ENCODE peak calls at places on chromosomes 13 and 19, in four cellular contexts. E is activated T-cell treated with anti-CD3 and anti-CD28 coated beads for 1 hour, H is GM12892, W is astrocyte of the hippocampus. U is an unnamed sample.
A peak's percentile ranks its signal among the peaks of the same experiment; 100 is the strongest.

GRCh38 chr13:95813139-95813538 is 136.2 kb downstream of the DNAJC3 start:
- DNase-seq in W (no peak), H (no peak), E (no peak), U (no peak)

GRCh38 chr13:27839809-27840467 is 47.7 kb downstream of the GSX1 start:
- DNase-seq in H (no peak), W (no peak), E (no peak), U (no peak)

GRCh38 chr13:105090244-105090643 is 1445.2 kb downstream of the EFNB2 start:
- DNase-seq in E (no peak), W (no peak), H (no peak), U (no peak)

GRCh38 chr13:24038405-24038804 is 122.1 kb upstream of the SPATA13 start:
- DNase-seq in H (no peak), W (peak; percentile 82), E (no peak), U (no peak)

GRCh38 chr19:33865306-33865705 is 68.6 kb downstream of the KCTD15 start:
- DNase-seq in H (no peak), W (no peak), E (no peak), U (no peak)

GRCh38 chr19:48625891-48626327 is 6.6 kb downstream of the SPHK2 start:
- DNase-seq in E (no peak), H (no peak), W (no peak), U (no peak)

GRCh38 chr13:29454931-29455481 is 140.5 kb downstream of the SLC7A1 start:
- DNase-seq in W (no peak), H (no peak), E (no peak), U (no peak)

GRCh38 chr19:11530432-11530831 is 1.5 kb upstream of the ECSIT start:
- DNase-seq in W (peak; percentile 82), H (no peak), E (no peak), U (no peak)

GRCh38 chr13:32676242-32676641 is 90.0 kb downstream of the PDS5B start:
- DNase-seq in W (peak; percentile 31), E (no peak), H (no peak), U (no peak)

GRCh38 chr19:7850429-7850819 is 20.4 kb downstream of the EVI5L start:
- DNase-seq in E (no peak), H (no peak), W (no peak), U (no peak)

GRCh38 chr13:26423634-26424033 is 133.8 kb upstream of the WASF3 start:
- DNase-seq in W (no peak), E (no peak), H (no peak), U (no peak)

GRCh38 chr19:38369584-38369983 is 4.8 kb upstream of the PSMD8 start:
- DNase-seq in W (no peak), H (no peak), E (no peak), U (no peak)

GRCh38 chr13:112447761-112448603 is 71.8 kb downstream of the SPACA7 start:
- DNase-seq in E (no peak), W (no peak), H (no peak), U (no peak)

GRCh38 chr19:34096020-34096915 is 76.0 kb upstream of the LSM14A start:
- DNase-seq in E (no peak), H (no peak), W (peak; percentile 61), U (no peak)

GRCh38 chr13:33483471-33483870 is 197.9 kb upstream of the STARD13 start:
- DNase-seq in H (no peak), E (no peak), W (peak; percentile 21), U (no peak)

GRCh38 chr13:113448885-113449692 is 4.2 kb downstream of the ADPRHL1 start:
- DNase-seq in E (no peak), W (no peak), H (no peak), U (peak; percentile 49)

GRCh38 chr13:87331178-87331577 is 340.0 kb upstream of the SLITRK5 start:
- DNase-seq in W (peak; percentile 52), H (no peak), E (no peak), U (no peak)

GRCh38 chr13:80399340-80400163 is 58.6 kb upstream of the SPRY2 start:
- DNase-seq in H (no peak), W (peak; percentile 39), E (no peak), U (no peak)

GRCh38 chr13:80083516-80084085 is 257.3 kb downstream of the SPRY2 start:
- DNase-seq in W (peak; percentile 86), E (no peak), H (no peak), U (no peak)

GRCh38 chr19:35895911-35896642 is 4.3 kb downstream of the NFKBID start:
- DNase-seq in W (no peak), H (no peak), E (no peak), U (no peak)

U was measured in GM12891.